ENCODE peak calls at places on chromosomes 1 and 21, in ten cellular contexts. P, G, B, Z, Q, N, S, E, K and H are unnamed samples. For H3K27me3 and H3K36me3, the result is how much of the 10 kb centered on the place peaks cover.

GRCh38 chr1:151620286-151620685 is 8.4 kb downstream of the SNX27 start:
- DNase-seq in P (no peak), G (no peak), B (no peak), Z (no peak), Q (no peak), N (no peak), S (no peak), E (no peak), K (no peak), H (no peak)

GRCh38 chr1:177857285-177857684 is 112.6 kb downstream of the SEC16B start:
- DNase-seq in P (no peak), G (no peak), B (no peak), Z (no peak), Q (no peak), N (no peak), S (no peak), E (no peak), K (no peak), H (no peak)

GRCh38 chr1:20430355-20431290 is 55.4 kb downstream of the CAMK2N1 start:
- DNase-seq in P (no peak), G (peak), B (no peak), Z (peak), Q (peak), N (peak), S (peak), E (no peak), K (peak), H (no peak)

GRCh38 chr1:109214695-109215623 is 1.2 kb downstream of the SARS1 start:
- DNase-seq in P (peak), G (peak), B (peak), Z (peak), Q (no peak), N (peak), S (no peak), E (no peak), K (no peak), H (peak)

GRCh38 chr1:44318097-44319088 is 36.7 kb downstream of the ERI3 start:
- DNase-seq in P (no peak), G (peak), B (peak), Z (no peak), Q (peak), N (peak), S (no peak), E (no peak), K (no peak), H (peak)

GRCh38 chr1:25572708-25573590 is 29.5 kb downstream of the LDLRAP1 start:
- DNase-seq in P (peak), G (peak), B (no peak), Z (no peak), Q (peak), N (peak), S (peak), E (no peak), K (peak), H (peak)

GRCh38 chr21:20999567-21000169 is 1.5 kb downstream of the NCAM2 start:
- DNase-seq in P (no peak), G (peak), B (peak), Z (no peak), Q (no peak), N (peak), S (no peak), E (no peak), K (no peak), H (peak)

GRCh38 chr21:32412998-32413504 is 545 bp downstream of the EVA1C start:
- DNase-seq in P (peak), G (no peak), B (peak), Z (peak), Q (no peak), N (peak), S (peak), E (peak), K (peak), H (peak)

GRCh38 chr1:58883888-58884482 is 100.1 kb upstream of the JUN start:
- DNase-seq in P (no peak), G (no peak), B (no peak), Z (no peak), Q (no peak), N (no peak), S (no peak), E (no peak), K (no peak), H (no peak)

GRCh38 chr1:165239873-165240272 is 116.6 kb downstream of the LMX1A start:
- DNase-seq in P (no peak), G (no peak), B (no peak), Z (no peak), Q (no peak), N (no peak), S (no peak), E (no peak), K (no peak), H (no peak)

GRCh38 chr1:151756291-151756690 is 7.0 kb downstream of the MRPL9 start:
- DNase-seq in P (no peak), G (no peak), B (no peak), Z (no peak), Q (no peak), N (no peak), S (no peak), E (no peak), K (no peak), H (peak)

GRCh38 chr1:3125078-3125477 is 56.1 kb downstream of the PRDM16 start:
- DNase-seq in P (no peak), G (no peak), B (no peak), Z (no peak), Q (no peak), N (no peak), S (no peak), E (no peak), K (no peak), H (no peak)

GRCh38 chr1:204321665-204322064 is 38.1 kb downstream of the PLEKHA6 start:
- DNase-seq in P (no peak), G (no peak), B (no peak), Z (no peak), Q (no peak), N (no peak), S (no peak), E (no peak), K (no peak), H (peak)

GRCh38 chr1:60298290-60298689 is 224.7 kb upstream of the C1orf87 start:
- DNase-seq in P (no peak), G (no peak), B (no peak), Z (no peak), Q (no peak), N (no peak), S (no peak), E (no peak), K (no peak), H (peak)

GRCh38 chr1:81299892-81300291 is 500.8 kb upstream of the ADGRL2 start:
- DNase-seq in P (no peak), G (no peak), B (no peak), Z (no peak), Q (no peak), N (no peak), S (no peak), E (no peak), K (no peak), H (no peak)

GRCh38 chr1:901108-901859 is 22.4 kb upstream of the SAMD11 start:
- DNase-seq in P (peak), G (peak), B (no peak), Z (no peak), Q (no peak), N (no peak), S (no peak), E (no peak), K (no peak), H (no peak)

GRCh38 chr21:44958471-44959191 is 18.8 kb downstream of the SLX9 start:
- DNase-seq in P (peak), G (peak), B (peak), Z (peak), Q (no peak), N (peak), S (peak), E (peak), K (peak), H (no peak)

GRCh38 chr1:240188139-240188538 is 96.5 kb downstream of the FMN2 start:
- DNase-seq in P (no peak), G (no peak), B (no peak), Z (no peak), Q (no peak), N (no peak), S (no peak), E (no peak), K (no peak), H (no peak)

GRCh38 chr1:58006421-58007032 is 540.0 kb downstream of the OMA1 start:
- DNase-seq in P (no peak), G (no peak), B (no peak), Z (no peak), Q (peak), N (no peak), S (no peak), E (no peak), K (no peak), H (no peak)

GRCh38 chr1:94578856-94579255 is 37.3 kb upstream of the F3 start:
- DNase-seq in P (no peak), G (no peak), B (no peak), Z (no peak), Q (no peak), N (no peak), S (no peak), E (no peak), K (no peak), H (peak)

GRCh38 chr1:24635195-24635843 is 7.8 kb upstream of the SRRM1 start:
- DNase-seq in P (no peak), G (no peak), B (no peak), Z (no peak), Q (no peak), N (no peak), S (no peak), E (no peak), K (no peak), H (peak)

GRCh38 chr1:21691739-21692138 is 22.6 kb upstream of the RAP1GAP start:
- DNase-seq in P (no peak), G (no peak), B (no peak), Z (no peak), Q (no peak), N (no peak), S (no peak), E (no peak), K (no peak), H (peak)

GRCh38 chr1:163970699-163971098 is 588.3 kb upstream of the PBX1 start:
- DNase-seq in P (no peak), G (no peak), B (no peak), Z (no peak), Q (no peak), N (no peak), S (no peak), E (no peak), K (no peak), H (no peak)

GRCh38 chr1:70140343-70140742 is 65.0 kb downstream of the LRRC40 start:
- DNase-seq in P (no peak), G (peak), B (peak), Z (no peak), Q (no peak), N (no peak), S (no peak), E (no peak), K (no peak), H (no peak)

GRCh38 chr1:90724926-90725325 is 7.8 kb upstream of the BARHL2 start:
- DNase-seq in P (no peak), G (no peak), B (no peak), Z (no peak), Q (no peak), N (no peak), S (no peak), E (no peak), K (no peak), H (no peak)

GRCh38 chr1:95223110-95223509 is 10.9 kb upstream of the RWDD3 start:
- DNase-seq in P (no peak), G (no peak), B (no peak), Z (no peak), Q (no peak), N (no peak), S (no peak), E (no peak), K (no peak), H (peak)

GRCh38 chr21:44867999-44868700 is 5.3 kb downstream of the PTTG1IP start:
- DNase-seq in P (peak), G (no peak), B (no peak), Z (no peak), Q (no peak), N (no peak), S (peak), E (no peak), K (no peak), H (no peak)

GRCh38 chr1:22877112-22877915 is 95.4 kb downstream of the LACTBL1 start:
- DNase-seq in P (no peak), G (no peak), B (no peak), Z (no peak), Q (no peak), N (no peak), S (no peak), E (no peak), K (no peak), H (no peak)

GRCh38 chr1:22877980-22878379 is 94.7 kb downstream of the LACTBL1 start:
- DNase-seq in P (no peak), G (no peak), B (no peak), Z (no peak), Q (no peak), N (no peak), S (no peak), E (no peak), K (no peak), H (no peak)

GRCh38 chr1:22875851-22876250 is 96.8 kb downstream of the LACTBL1 start:
- DNase-seq in P (no peak), G (no peak), B (no peak), Z (no peak), Q (no peak), N (no peak), S (no peak), E (no peak), K (no peak), H (no peak)

GRCh38 chr1:22875240-22875639 is 97.4 kb downstream of the LACTBL1 start:
- DNase-seq in P (no peak), G (no peak), B (no peak), Z (no peak), Q (no peak), N (no peak), S (no peak), E (no peak), K (no peak), H (no peak)

GRCh38 chr1:22876359-22877111 is 96.1 kb downstream of the LACTBL1 start:
- DNase-seq in P (no peak), G (peak), B (no peak), Z (no peak), Q (no peak), N (no peak), S (peak), E (no peak), K (no peak), H (peak)
- H3K27me3 ChIP-seq in P (under half), G (under half), B (under half), Z (under half), Q (under half), N (under half), S (under half), E (half or more), K (under half), H (under half)

DNA sequence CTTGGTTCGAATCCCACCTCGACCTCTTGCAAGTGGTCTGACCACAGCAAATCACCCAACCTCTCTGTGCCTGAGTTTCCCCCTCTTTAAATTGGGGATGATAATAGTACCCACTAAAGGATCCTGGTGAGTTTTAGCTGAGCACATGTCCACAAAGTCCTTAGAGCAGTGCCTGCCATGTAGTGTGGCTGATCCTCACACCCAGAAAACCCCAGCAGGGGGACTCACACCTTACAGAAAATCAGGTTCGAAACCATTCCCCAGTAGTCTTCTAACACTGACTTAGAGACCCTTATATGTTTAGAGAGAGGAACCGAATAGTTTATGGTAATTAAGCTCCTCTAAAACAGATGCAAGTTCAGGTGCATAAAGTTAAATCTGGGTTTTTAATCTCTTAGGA is 89.0 kb downstream of the CAMTA1 start:
- DNase-seq in P (no peak), G (no peak), B (no peak), Z (no peak), Q (no peak), N (no peak), S (no peak), E (no peak), K (no peak), H (no peak)
- TF ChIP-seq CTCF in P (no peak), G (no peak), B (no peak), Z (no peak), Q (no peak), N (no peak), S (no peak), E (no peak), K (no peak), H (no peak)

GRCh38 chr1:214660190-214660589 is 57.2 kb downstream of the CENPF start:
- DNase-seq in P (no peak), G (no peak), B (no peak), Z (no peak), Q (no peak), N (no peak), S (no peak), E (no peak), K (no peak), H (no peak)

GRCh38 chr1:214664656-214665433 is 61.9 kb downstream of the CENPF start:
- DNase-seq in P (no peak), G (peak), B (no peak), Z (no peak), Q (no peak), N (no peak), S (no peak), E (no peak), K (no peak), H (no peak)

GRCh38 chr1:214665606-214666110 is 62.7 kb downstream of the CENPF start:
- DNase-seq in P (no peak), G (no peak), B (no peak), Z (no peak), Q (no peak), N (no peak), S (no peak), E (no peak), K (no peak), H (peak)

GRCh38 chr1:214660900-214661299 is 57.9 kb downstream of the CENPF start:
- DNase-seq in P (no peak), G (peak), B (peak), Z (peak), Q (no peak), N (peak), S (peak), E (no peak), K (no peak), H (peak)

DNA sequence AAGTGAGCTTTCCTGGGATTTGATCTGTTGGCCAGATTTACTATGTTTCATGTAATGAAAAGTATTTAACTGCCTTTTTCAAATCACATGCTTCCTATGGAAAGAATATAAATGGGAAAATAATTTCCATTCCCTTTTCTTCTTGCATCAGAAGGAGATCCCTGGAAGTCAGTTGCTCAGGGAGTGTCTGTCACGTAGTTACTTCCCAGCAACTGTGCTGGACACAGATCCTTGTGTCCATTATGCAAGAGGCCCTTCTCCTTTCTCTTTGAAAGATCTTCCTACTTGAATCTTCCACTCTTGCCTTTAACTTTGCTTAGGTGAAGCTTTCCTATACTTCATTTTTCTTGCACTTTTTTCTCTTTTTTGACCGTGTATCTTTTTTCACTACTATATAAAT is 59.4 kb downstream of the CENPF start:
- DNase-seq in P (no peak), G (no peak), B (peak), Z (no peak), Q (no peak), N (no peak), S (no peak), E (no peak), K (no peak), H (no peak)
- H3K36me3 ChIP-seq in P (under half), G (under half), B (under half), Z (under half), Q (under half), N (under half), S (under half), E (under half), K (under half), H (under half)

GRCh38 chr21:37681711-37682110 is 234.5 kb downstream of the KCNJ6 start:
- DNase-seq in P (no peak), G (no peak), B (no peak), Z (no peak), Q (no peak), N (no peak), S (no peak), E (no peak), K (no peak), H (no peak)
- H3K27me3 ChIP-seq in P (under half), G (under half), B (under half), Z (under half), Q (under half), N (under half), S (under half), E (under half), K (under half), H (under half)

GRCh38 chr1:41779350-41779749 is 139.4 kb downstream of the HIVEP3 start:
- DNase-seq in P (no peak), G (no peak), B (no peak), Z (no peak), Q (no peak), N (no peak), S (no peak), E (no peak), K (no peak), H (no peak)
- TF ChIP-seq CTCF in P (peak), G (no peak), B (no peak), Z (no peak), Q (peak), N (no peak), S (no peak), E (peak), K (no peak), H (no peak)

DNA sequence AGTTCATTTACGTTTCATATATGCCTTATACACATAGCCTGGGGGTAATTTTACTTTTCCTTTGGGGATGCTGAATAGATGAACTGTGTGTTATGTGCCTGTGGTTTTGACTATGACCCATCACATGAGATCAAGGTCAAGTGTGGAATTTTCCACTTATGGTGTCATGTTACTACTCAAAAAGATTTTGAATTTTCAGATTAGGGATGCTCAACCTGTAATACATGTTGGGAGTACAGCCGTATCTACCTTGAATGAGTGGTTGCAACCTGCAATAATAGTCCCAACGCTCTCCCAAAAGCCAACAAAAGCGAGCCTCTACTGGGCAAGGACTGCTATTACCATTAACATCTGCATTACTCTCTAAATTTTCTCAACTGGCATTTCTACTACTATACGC is 68.5 kb upstream of the SDC3 start:
- DNase-seq in P (no peak), G (no peak), B (no peak), Z (no peak), Q (no peak), N (no peak), S (no peak), E (no peak), K (no peak), H (peak)
- H3K36me3 ChIP-seq in P (under half), G (under half), B (under half), Z (half or more), Q (under half), N (under half), S (under half), E (under half), K (under half), H (under half)

GRCh38 chr1:237232501-237232900 is 190.5 kb downstream of the RYR2 start:
- DNase-seq in P (no peak), G (no peak), B (no peak), Z (no peak), Q (no peak), N (no peak), S (no peak), E (no peak), K (no peak), H (no peak)
- H3K27me3 ChIP-seq in P (under half), G (under half), B (under half), Z (under half), Q (under half), N (under half), S (under half), E (under half), K (under half), H (under half)